ENCODE peak calls at places on chromosomes 6 and 20, in eight cellular contexts. V is transverse colon; H is left ventricle myocardium inferior; A is bronchial epithelial cell; J is CD4-positive, CD25-positive, alpha-beta regulatory T cell; N is kidney epithelial cell; P is esophagus muscularis mucosa; W is colonic mucosa. U is an unnamed sample.

GRCh38 chr20:2289475-2289874 is 6.3 kb upstream of the TGM3 start:
- DNase-seq in J (no peak), W (no peak), H (no peak), P (no peak), A (no peak), V (no peak), N (no peak), U (no peak)

GRCh38 chr6:11054722-11055121 is 10.6 kb upstream of the ELOVL2 start:
- DNase-seq in N (no peak), J (no peak), H (no peak), A (no peak), P (no peak), W (no peak), V (no peak), U (no peak)

GRCh38 chr6:88304515-88304914 is 138.4 kb upstream of the CNR1 start:
- DNase-seq in W (no peak), J (no peak), N (no peak), A (no peak), P (no peak), V (no peak), H (no peak), U (no peak)

GRCh38 chr6:6315660-6316059 is 4.8 kb downstream of the F13A1 start:
- DNase-seq in J (no peak), H (peak; percentile 31), P (no peak), N (peak; percentile 9), W (peak; percentile 32), V (peak; percentile 41), A (peak; percentile 48), U (peak; percentile 23)

GRCh38 chr6:115932481-115932880 is 128.2 kb downstream of the FRK start:
- DNase-seq in W (no peak), A (peak; percentile 43), H (no peak), N (peak; percentile 82), J (no peak), V (no peak), P (no peak), U (no peak)

GRCh38 chr6:157135691-157136090 is 187.6 kb downstream of the TMEM242 start:
- DNase-seq in W (no peak), V (no peak), N (no peak), J (no peak), P (no peak), H (no peak), A (no peak), U (no peak)

GRCh38 chr6:73515204-73516101 is 5.4 kb downstream of the EEF1A1 start:
- DNase-seq in N (no peak), P (no peak), V (peak; percentile 56), J (peak; percentile 47), H (no peak), W (peak; percentile 62), A (peak; percentile 81), U (peak; percentile 73)

GRCh38 chr6:119879731-119880130 is 530.2 kb upstream of the MAN1A1 start:
- DNase-seq in W (no peak), H (no peak), N (no peak), J (no peak), P (no peak), V (no peak), A (no peak), U (no peak)

GRCh38 chr6:52157301-52157930 is 28.8 kb upstream of the IL17A start:
- DNase-seq in P (peak; percentile 29), A (peak; percentile 89), J (no peak), V (no peak), W (no peak), H (no peak), N (peak; percentile 70), U (no peak)

GRCh38 chr20:53174454-53174853 is 202.3 kb downstream of the TSHZ2 start:
- DNase-seq in V (no peak), W (no peak), A (no peak), N (no peak), J (no peak), H (no peak), P (no peak), U (no peak)

GRCh38 chr6:67248077-67248476 is 1387.0 kb upstream of the ADGRB3 start:
- DNase-seq in J (no peak), V (no peak), N (no peak), A (no peak), W (no peak), P (no peak), H (no peak), U (no peak)

GRCh38 chr6:33249732-33250625 is 21.7 kb downstream of the VPS52 start:
- DNase-seq in J (no peak), H (no peak), V (no peak), W (peak; percentile 32), N (peak; percentile 62), P (no peak), A (peak; percentile 94), U (peak; percentile 31)

GRCh38 chr6:139371421-139372253 is 2.8 kb downstream of the CITED2 start:
- DNase-seq in A (no peak), W (no peak), H (no peak), N (no peak), P (peak; percentile 7), V (no peak), J (no peak), U (peak; percentile 40)

GRCh38 chr20:59192533-59192896 is 28.9 kb downstream of the ZNF831 start:
- DNase-seq in J (no peak), P (peak; percentile 42), N (no peak), V (no peak), H (no peak), A (no peak), W (peak; percentile 9), U (no peak)

GRCh38 chr6:158707120-158707519 is 57.3 kb downstream of the SYTL3 start:
- DNase-seq in A (peak; percentile 63), W (no peak), P (no peak), H (peak; percentile 60), N (no peak), J (no peak), V (peak; percentile 41), U (no peak)

GRCh38 chr6:112188906-112189305 is 65.5 kb downstream of the LAMA4 start:
- DNase-seq in V (no peak), A (no peak), W (no peak), H (no peak), P (no peak), J (no peak), N (no peak), U (no peak)

GRCh38 chr6:152746172-152746553 is 4.4 kb upstream of the VIP start:
- DNase-seq in J (no peak), A (peak; percentile 96), P (no peak), N (peak; percentile 63), H (no peak), V (no peak), W (no peak), U (no peak)

DNA sequence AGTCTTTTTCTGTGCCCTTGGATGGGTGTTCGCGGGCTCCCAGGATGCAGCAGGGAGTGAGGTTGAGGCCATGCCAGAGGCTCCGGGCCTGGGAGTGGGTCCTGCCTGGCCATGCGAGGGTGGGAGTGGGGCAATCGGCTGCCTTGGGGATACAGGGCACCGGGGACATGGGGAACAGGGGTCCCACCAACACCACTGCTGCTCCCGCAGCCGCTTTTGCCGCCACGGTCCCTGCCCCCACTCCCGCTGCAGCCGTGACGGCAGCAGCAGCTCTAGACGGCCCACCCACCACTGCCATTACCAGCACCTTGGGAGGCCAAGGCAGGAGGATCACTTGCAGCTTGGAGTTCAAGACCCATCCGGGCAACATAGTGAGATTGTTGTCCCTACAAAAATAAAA is 35.3 kb upstream of the FAM50B start:
- DNase-seq in V (no peak), P (no peak), N (no peak), W (no peak), H (no peak), J (no peak), A (no peak), U (no peak)
- H3K27me3 ChIP-seq in V (no peaks in the 10 kb centered on the region), P (no peaks in the 10 kb centered on the region), N (no peaks in the 10 kb centered on the region), W (no peaks in the 10 kb centered on the region), H (no peaks in the 10 kb centered on the region), J (no peaks in the 10 kb centered on the region), A (no peaks in the 10 kb centered on the region), U (no peaks in the 10 kb centered on the region)

GRCh38 chr6:129683606-129684322 is 26.2 kb downstream of the ARHGAP18 start:
- DNase-seq in A (peak; percentile 96), V (peak; percentile 81), H (peak; percentile 65), P (peak; percentile 91), J (peak; percentile 37), W (peak; percentile 69), N (peak; percentile 100), U (no peak)
- H3K4me3 ChIP-seq in A (no peak overlapping the region), V (no peak overlapping the region), H (no peak overlapping the region), P (no peak overlapping the region), J (peak overlapping the region; percentile 28), W (no peak overlapping the region), N (no peak overlapping the region), U (no peak overlapping the region)

DNA sequence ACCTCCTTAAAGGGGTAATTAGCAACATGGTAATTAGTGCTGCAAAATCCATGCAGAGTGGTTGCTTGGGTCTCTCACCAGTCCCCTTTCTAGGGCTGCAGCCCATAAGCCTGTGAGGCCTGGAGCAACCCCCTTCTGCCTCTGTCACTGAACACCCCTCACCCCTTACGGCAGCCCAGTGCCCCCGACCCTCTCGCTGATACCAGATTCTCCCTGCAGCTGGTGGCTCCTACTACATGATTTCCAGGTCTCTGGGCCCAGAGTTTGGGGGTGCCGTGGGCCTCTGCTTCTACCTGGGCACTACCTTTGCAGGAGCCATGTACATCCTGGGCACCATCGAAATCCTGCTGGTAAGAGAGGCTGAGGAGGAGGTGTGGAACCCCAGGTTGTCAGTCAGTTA is 8.0 kb downstream of the SLC12A5 start:
- DNase-seq in A (no peak), V (no peak), H (no peak), W (no peak), J (no peak), P (no peak), N (no peak), U (no peak)
- H3K27me3 ChIP-seq in A (peaks cover 20% of the 10 kb centered on the region), V (peaks cover 41% of the 10 kb centered on the region), H (peaks cover 84% of the 10 kb centered on the region), W (peaks cover 9% of the 10 kb centered on the region), J (peaks cover 26% of the 10 kb centered on the region), P (peaks cover 14% of the 10 kb centered on the region), N (peaks cover 30% of the 10 kb centered on the region), U (peaks cover 16% of the 10 kb centered on the region)

GRCh38 chr6:163260911-163261310 is 153.6 kb upstream of the QKI start:
- DNase-seq in W (no peak), J (no peak), P (no peak), V (no peak), H (no peak), N (no peak), A (no peak), U (peak; percentile 19)
- H3K4me3 ChIP-seq in W (no peak overlapping the region), J (no peak overlapping the region), P (peak overlapping the region; percentile 41), V (no peak overlapping the region), H (peak overlapping the region; percentile 52), N (no peak overlapping the region), A (no peak overlapping the region), U (peak overlapping the region; percentile 4)

GRCh38 chr20:37422791-37423286 is 76.9 kb downstream of the SRC start:
- DNase-seq in W (no peak), N (no peak), A (no peak), P (no peak), V (no peak), J (no peak), H (no peak), U (no peak)
- H3K27me3 ChIP-seq in W (no peaks in the 10 kb centered on the region), N (peaks cover 57% of the 10 kb centered on the region), A (peaks cover 38% of the 10 kb centered on the region), P (no peaks in the 10 kb centered on the region), V (peaks cover 32% of the 10 kb centered on the region), J (no peaks in the 10 kb centered on the region), H (peaks cover 96% of the 10 kb centered on the region), U (peaks cover 29% of the 10 kb centered on the region)

DNA sequence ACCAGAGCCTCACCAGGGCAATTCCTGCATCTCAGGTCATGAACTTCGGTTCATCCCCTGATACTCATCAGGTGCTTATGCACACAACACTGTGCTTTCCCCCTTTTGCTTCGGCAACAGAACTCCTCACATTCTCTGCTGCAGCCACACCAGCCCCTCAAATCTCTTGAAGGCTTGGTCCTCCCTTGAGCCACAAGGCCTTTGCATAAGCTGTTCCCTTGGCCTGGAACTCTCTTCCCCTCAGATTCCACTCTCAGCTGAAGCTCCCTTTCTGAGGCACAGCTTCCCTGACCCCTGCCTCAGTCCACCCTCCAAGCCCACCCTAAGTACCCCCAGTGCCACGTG is 76.4 kb downstream of the NOL4L start:
- DNase-seq in W (no peak), H (no peak), P (no peak), A (no peak), J (no peak), V (no peak), N (no peak), U (no peak)
- H3K4me3 ChIP-seq in W (no peak overlapping the region), H (no peak overlapping the region), P (no peak overlapping the region), A (no peak overlapping the region), J (no peak overlapping the region), V (no peak overlapping the region), N (no peak overlapping the region), U (no peak overlapping the region)

U was measured in HAP-1.